ENCODE peak calls at places on chromosomes 12 and 14, in ten cellular contexts. C, T, B, I, J, G, Y, K, U and Z are unnamed samples.

GRCh38 chr12:48601013-48601756 is 31.3 kb upstream of the LALBA start:
- DNase-seq in C (no peak), T (no peak), B (no peak), I (no peak), J (no peak), G (peak), Y (no peak), K (no peak), U (no peak), Z (no peak)

GRCh38 chr12:109696485-109697269 is 16.9 kb upstream of the FAM222A start:
- DNase-seq in C (peak), T (no peak), B (no peak), I (no peak), J (no peak), G (no peak), Y (no peak), K (no peak), U (no peak), Z (no peak)

GRCh38 chr14:103530390-103530789 is 1.4 kb downstream of the TRMT61A start:
- DNase-seq in C (no peak), T (no peak), B (no peak), I (no peak), J (no peak), G (no peak), Y (no peak), K (no peak), U (no peak), Z (no peak)

GRCh38 chr14:100142073-100143040 is 17.1 kb downstream of the DEGS2 start:
- DNase-seq in C (no peak), T (no peak), B (peak), I (no peak), J (no peak), G (no peak), Y (no peak), K (peak), U (no peak), Z (no peak)

GRCh38 chr14:87934185-87934584 is 58.8 kb downstream of the GALC start:
- DNase-seq in C (no peak), T (no peak), B (no peak), I (peak), J (no peak), G (no peak), Y (no peak), K (no peak), U (no peak), Z (no peak)

GRCh38 chr12:15700595-15700994 is 88.6 kb downstream of the EPS8 start:
- DNase-seq in C (no peak), T (no peak), B (no peak), I (peak), J (peak), G (peak), Y (no peak), K (no peak), U (no peak), Z (peak)

GRCh38 chr12:3230758-3231375 is 153.7 kb downstream of the TSPAN9 start:
- DNase-seq in C (no peak), T (no peak), B (no peak), I (no peak), J (no peak), G (no peak), Y (no peak), K (no peak), U (no peak), Z (no peak)

GRCh38 chr12:74339211-74339610 is 198.4 kb upstream of the ATXN7L3B start:
- DNase-seq in C (no peak), T (no peak), B (no peak), I (no peak), J (no peak), G (no peak), Y (no peak), K (no peak), U (no peak), Z (no peak)

GRCh38 chr14:61484011-61484410 is 162.6 kb downstream of the PRKCH start:
- DNase-seq in C (no peak), T (no peak), B (no peak), I (no peak), J (no peak), G (no peak), Y (no peak), K (no peak), U (no peak), Z (no peak)

GRCh38 chr12:132393245-132393795 is 63.9 kb upstream of the GALNT9 start:
- DNase-seq in C (peak), T (no peak), B (peak), I (peak), J (peak), G (no peak), Y (no peak), K (peak), U (no peak), Z (peak)

GRCh38 chr12:132458441-132459225 is 31.3 kb upstream of the FBRSL1 start:
- DNase-seq in C (no peak), T (no peak), B (no peak), I (no peak), J (no peak), G (no peak), Y (no peak), K (no peak), U (no peak), Z (no peak)

GRCh38 chr12:65561798-65562382 is 262.4 kb upstream of the HMGA2 start:
- DNase-seq in C (no peak), T (no peak), B (no peak), I (no peak), J (no peak), G (no peak), Y (no peak), K (no peak), U (no peak), Z (no peak)

GRCh38 chr12:2453807-2454177 is 341.0 kb upstream of the FKBP4 start:
- DNase-seq in C (no peak), T (no peak), B (no peak), I (no peak), J (no peak), G (no peak), Y (no peak), K (no peak), U (no peak), Z (no peak)

GRCh38 chr12:99911076-99911475 is 73.7 kb downstream of the ANKS1B start:
- DNase-seq in C (peak), T (no peak), B (no peak), I (peak), J (no peak), G (no peak), Y (peak), K (no peak), U (no peak), Z (peak)

GRCh38 chr12:54437243-54437642 is 18.2 kb upstream of the ITGA5 start:
- DNase-seq in C (no peak), T (no peak), B (no peak), I (no peak), J (no peak), G (no peak), Y (no peak), K (no peak), U (no peak), Z (no peak)

GRCh38 chr14:22849212-22849819 is 12.9 kb downstream of the MMP14 start:
- DNase-seq in C (no peak), T (no peak), B (peak), I (no peak), J (no peak), G (no peak), Y (peak), K (peak), U (no peak), Z (no peak)

GRCh38 chr12:23611320-23611719 is 338.1 kb downstream of the SOX5 start:
- DNase-seq in C (no peak), T (no peak), B (no peak), I (no peak), J (no peak), G (no peak), Y (no peak), K (no peak), U (no peak), Z (no peak)

GRCh38 chr12:128250091-128250490 is 16.9 kb upstream of the TMEM132C start:
- DNase-seq in C (no peak), T (no peak), B (no peak), I (no peak), J (no peak), G (no peak), Y (no peak), K (no peak), U (no peak), Z (no peak)

GRCh38 chr14:64899958-64900357 is 14.3 kb upstream of the CHURC1 start:
- DNase-seq in C (no peak), T (no peak), B (no peak), I (no peak), J (no peak), G (no peak), Y (no peak), K (no peak), U (no peak), Z (no peak)

GRCh38 chr12:75883241-75883640 is 148.3 kb downstream of the PHLDA1 start:
- DNase-seq in C (no peak), T (no peak), B (no peak), I (no peak), J (no peak), G (no peak), Y (no peak), K (no peak), U (no peak), Z (no peak)

GRCh38 chr12:10301103-10301502 is 6.6 kb upstream of the KLRD1 start:
- DNase-seq in C (no peak), T (no peak), B (no peak), I (no peak), J (no peak), G (no peak), Y (no peak), K (no peak), U (no peak), Z (no peak)

GRCh38 chr12:27900920-27901879 is 71.3 kb downstream of the PTHLH start:
- DNase-seq in C (no peak), T (no peak), B (no peak), I (no peak), J (no peak), G (peak), Y (no peak), K (no peak), U (no peak), Z (no peak)

GRCh38 chr14:35978561-35978960 is 152.4 kb downstream of the BRMS1L start:
- DNase-seq in C (no peak), T (no peak), B (no peak), I (no peak), J (no peak), G (no peak), Y (no peak), K (no peak), U (no peak), Z (no peak)

GRCh38 chr12:55736780-55737580 is 5.9 kb upstream of the GDF11 start:
- DNase-seq in C (peak), T (no peak), B (peak), I (peak), J (peak), G (no peak), Y (no peak), K (peak), U (no peak), Z (no peak)

GRCh38 chr14:102672410-102672960 is 80.0 kb downstream of the RCOR1 start:
- DNase-seq in C (no peak), T (no peak), B (no peak), I (no peak), J (no peak), G (no peak), Y (no peak), K (no peak), U (no peak), Z (no peak)

GRCh38 chr12:53793221-53793620 is 41.4 kb upstream of the CISTR start:
- DNase-seq in C (no peak), T (no peak), B (no peak), I (no peak), J (no peak), G (no peak), Y (no peak), K (no peak), U (no peak), Z (no peak)

GRCh38 chr14:31568151-31568550 is 6.9 kb downstream of the NUBPL start:
- DNase-seq in C (no peak), T (no peak), B (no peak), I (no peak), J (no peak), G (no peak), Y (no peak), K (no peak), U (no peak), Z (no peak)

GRCh38 chr12:104350211-104350908 is 46.8 kb downstream of the EID3 start:
- DNase-seq in C (no peak), T (no peak), B (no peak), I (no peak), J (no peak), G (no peak), Y (no peak), K (no peak), U (no peak), Z (no peak)
- TF ChIP-seq POLR2A in C (peak), T (no peak), B (no peak), I (no peak), J (no peak), G (no peak), Y (no peak), K (no peak), U (no peak), Z (no peak)

GRCh38 chr14:77376771-77377501 is at the start of the genes SAMD15 and TMED8:
- DNase-seq in C (peak), T (peak), B (peak), I (peak), J (peak), G (peak), Y (peak), K (peak), U (peak), Z (peak)
- TF ChIP-seq POLR2A in C (no peak), T (peak), B (peak), I (peak), J (peak), G (peak), Y (no peak), K (peak), U (peak), Z (peak)

GRCh38 chr14:91227183-91227628 is 17.3 kb downstream of the GPR68 start:
- DNase-seq in C (no peak), T (no peak), B (no peak), I (no peak), J (no peak), G (no peak), Y (no peak), K (no peak), U (no peak), Z (no peak)

GRCh38 chr14:91229005-91229382 is 15.5 kb downstream of the GPR68 start:
- DNase-seq in C (no peak), T (no peak), B (no peak), I (no peak), J (no peak), G (no peak), Y (no peak), K (no peak), U (no peak), Z (no peak)

GRCh38 chr14:91229743-91230200 is 14.7 kb downstream of the GPR68 start:
- DNase-seq in C (no peak), T (peak), B (no peak), I (no peak), J (no peak), G (peak), Y (no peak), K (peak), U (peak), Z (peak)

GRCh38 chr14:91230363-91231035 is 14.0 kb downstream of the GPR68 start:
- DNase-seq in C (no peak), T (no peak), B (no peak), I (peak), J (no peak), G (no peak), Y (no peak), K (no peak), U (no peak), Z (no peak)

GRCh38 chr14:91228112-91229004 is 16.1 kb downstream of the GPR68 start:
- DNase-seq in C (no peak), T (peak), B (no peak), I (no peak), J (no peak), G (peak), Y (no peak), K (peak), U (peak), Z (no peak)
- TF ChIP-seq POLR2A in C (no peak), T (peak), B (no peak), I (no peak), J (no peak), G (peak), Y (no peak), K (no peak), U (peak), Z (no peak)

GRCh38 chr12:58321414-58321813 is 380.0 kb downstream of the ATP23 start:
- DNase-seq in C (no peak), T (no peak), B (no peak), I (no peak), J (no peak), G (no peak), Y (no peak), K (no peak), U (no peak), Z (no peak)

GRCh38 chr12:58323676-58324075 is 382.3 kb downstream of the ATP23 start:
- DNase-seq in C (no peak), T (no peak), B (no peak), I (no peak), J (no peak), G (no peak), Y (no peak), K (no peak), U (no peak), Z (no peak)

GRCh38 chr12:58326534-58326933 is 385.2 kb downstream of the ATP23 start:
- DNase-seq in C (no peak), T (no peak), B (no peak), I (no peak), J (no peak), G (no peak), Y (no peak), K (no peak), U (no peak), Z (no peak)
- TF ChIP-seq POLR2A in C (no peak), T (no peak), B (no peak), I (no peak), J (no peak), G (no peak), Y (no peak), K (no peak), U (no peak), Z (no peak)

GRCh38 chr14:51652168-51653095 is 722 bp downstream of the FRMD6 start:
- DNase-seq in C (no peak), T (peak), B (peak), I (no peak), J (no peak), G (no peak), Y (peak), K (peak), U (peak), Z (no peak)
- TF ChIP-seq POLR2A in C (no peak), T (no peak), B (no peak), I (no peak), J (no peak), G (no peak), Y (no peak), K (no peak), U (no peak), Z (no peak)